ENCODE peak calls at places on chromosomes 6 and 20, in ten cellular contexts. One of them, this sample, is unnamed. For H3K36me3, the result is how much of the 10 kb centered on the place peaks cover.

GRCh38 chr6:150406948-150407347 is 38.1 kb downstream of the IYD start:
- DNase-seq in heart right ventricle: no peak
- DNase-seq in mammary epithelial cell: no peak
- DNase-seq in endothelial cell of umbilical vein: no peak
- DNase-seq in esophagus squamous epithelium: no peak
- DNase-seq in brain microvascular endothelial cell: no peak
- DNase-seq in lung: no peak
- DNase-seq in sigmoid colon: no peak
- DNase-seq in uterus: no peak
- DNase-seq in ovary: no peak
- DNase-seq in this sample: no peak

GRCh38 chr20:36880741-36881250 is 4.9 kb downstream of the TLDC2 start:
- DNase-seq in heart right ventricle: no peak
- DNase-seq in mammary epithelial cell: no peak
- DNase-seq in endothelial cell of umbilical vein: no peak
- DNase-seq in esophagus squamous epithelium: no peak
- DNase-seq in brain microvascular endothelial cell: no peak
- DNase-seq in lung: no peak
- DNase-seq in sigmoid colon: no peak
- DNase-seq in uterus: no peak
- DNase-seq in ovary: no peak
- DNase-seq in this sample: no peak

GRCh38 chr6:138546733-138547185 is 47.5 kb upstream of the NHSL1 start:
- DNase-seq in heart right ventricle: no peak
- DNase-seq in mammary epithelial cell: peak
- DNase-seq in endothelial cell of umbilical vein: peak
- DNase-seq in esophagus squamous epithelium: no peak
- DNase-seq in brain microvascular endothelial cell: peak
- DNase-seq in lung: no peak
- DNase-seq in sigmoid colon: no peak
- DNase-seq in uterus: no peak
- DNase-seq in ovary: no peak
- DNase-seq in this sample: no peak

GRCh38 chr6:34071884-34072379 is 74.0 kb downstream of the GRM4 start:
- DNase-seq in heart right ventricle: no peak
- DNase-seq in mammary epithelial cell: no peak
- DNase-seq in endothelial cell of umbilical vein: peak
- DNase-seq in esophagus squamous epithelium: no peak
- DNase-seq in brain microvascular endothelial cell: no peak
- DNase-seq in lung: no peak
- DNase-seq in sigmoid colon: no peak
- DNase-seq in uterus: no peak
- DNase-seq in ovary: no peak
- DNase-seq in this sample: no peak

GRCh38 chr6:57432919-57433684 is 115.7 kb downstream of the PRIM2 start:
- DNase-seq in heart right ventricle: no peak
- DNase-seq in mammary epithelial cell: no peak
- DNase-seq in endothelial cell of umbilical vein: no peak
- DNase-seq in esophagus squamous epithelium: no peak
- DNase-seq in brain microvascular endothelial cell: no peak
- DNase-seq in lung: no peak
- DNase-seq in sigmoid colon: no peak
- DNase-seq in uterus: no peak
- DNase-seq in ovary: no peak
- DNase-seq in this sample: no peak

GRCh38 chr20:8740265-8740664 is 328.6 kb upstream of the PLCB4 start:
- DNase-seq in heart right ventricle: no peak
- DNase-seq in mammary epithelial cell: no peak
- DNase-seq in endothelial cell of umbilical vein: no peak
- DNase-seq in esophagus squamous epithelium: no peak
- DNase-seq in brain microvascular endothelial cell: no peak
- DNase-seq in lung: no peak
- DNase-seq in sigmoid colon: no peak
- DNase-seq in uterus: no peak
- DNase-seq in ovary: no peak
- DNase-seq in this sample: no peak

GRCh38 chr20:49877254-49877990 is 37.9 kb downstream of the SPATA2 start:
- DNase-seq in heart right ventricle: no peak
- DNase-seq in mammary epithelial cell: no peak
- DNase-seq in endothelial cell of umbilical vein: no peak
- DNase-seq in esophagus squamous epithelium: no peak
- DNase-seq in brain microvascular endothelial cell: no peak
- DNase-seq in lung: no peak
- DNase-seq in sigmoid colon: peak
- DNase-seq in uterus: no peak
- DNase-seq in ovary: no peak
- DNase-seq in this sample: no peak

GRCh38 chr6:96391776-96392175 is 129.8 kb upstream of the UFL1 start:
- DNase-seq in heart right ventricle: no peak
- DNase-seq in mammary epithelial cell: no peak
- DNase-seq in endothelial cell of umbilical vein: no peak
- DNase-seq in esophagus squamous epithelium: no peak
- DNase-seq in brain microvascular endothelial cell: no peak
- DNase-seq in lung: no peak
- DNase-seq in sigmoid colon: no peak
- DNase-seq in uterus: no peak
- DNase-seq in ovary: peak
- DNase-seq in this sample: no peak

GRCh38 chr6:169998457-169998856 is 247.0 kb downstream of the ERMARD start:
- DNase-seq in heart right ventricle: no peak
- DNase-seq in mammary epithelial cell: no peak
- DNase-seq in endothelial cell of umbilical vein: no peak
- DNase-seq in esophagus squamous epithelium: no peak
- DNase-seq in brain microvascular endothelial cell: no peak
- DNase-seq in lung: no peak
- DNase-seq in sigmoid colon: peak
- DNase-seq in uterus: no peak
- DNase-seq in ovary: no peak
- DNase-seq in this sample: no peak

GRCh38 chr6:109853951-109854350 is 124.2 kb upstream of the GPR6 start:
- DNase-seq in heart right ventricle: no peak
- DNase-seq in mammary epithelial cell: no peak
- DNase-seq in endothelial cell of umbilical vein: no peak
- DNase-seq in esophagus squamous epithelium: no peak
- DNase-seq in brain microvascular endothelial cell: no peak
- DNase-seq in lung: no peak
- DNase-seq in sigmoid colon: no peak
- DNase-seq in uterus: no peak
- DNase-seq in ovary: no peak
- DNase-seq in this sample: no peak

GRCh38 chr6:151240036-151240685 is 394 bp downstream of the AKAP12 start:
- DNase-seq in heart right ventricle: peak
- DNase-seq in mammary epithelial cell: peak
- DNase-seq in endothelial cell of umbilical vein: peak
- DNase-seq in esophagus squamous epithelium: no peak
- DNase-seq in brain microvascular endothelial cell: peak
- DNase-seq in lung: peak
- DNase-seq in sigmoid colon: peak
- DNase-seq in uterus: peak
- DNase-seq in ovary: peak
- DNase-seq in this sample: peak

GRCh38 chr6:105536961-105537360 is 134.1 kb upstream of the PREP start:
- DNase-seq in heart right ventricle: no peak
- DNase-seq in mammary epithelial cell: peak
- DNase-seq in endothelial cell of umbilical vein: no peak
- DNase-seq in esophagus squamous epithelium: no peak
- DNase-seq in brain microvascular endothelial cell: no peak
- DNase-seq in lung: no peak
- DNase-seq in sigmoid colon: no peak
- DNase-seq in uterus: no peak
- DNase-seq in ovary: no peak
- DNase-seq in this sample: no peak

GRCh38 chr6:106563614-106564013 is 65.7 kb downstream of the RTN4IP1 start:
- DNase-seq in heart right ventricle: peak
- DNase-seq in mammary epithelial cell: no peak
- DNase-seq in endothelial cell of umbilical vein: no peak
- DNase-seq in esophagus squamous epithelium: no peak
- DNase-seq in brain microvascular endothelial cell: no peak
- DNase-seq in lung: no peak
- DNase-seq in sigmoid colon: no peak
- DNase-seq in uterus: no peak
- DNase-seq in ovary: no peak
- DNase-seq in this sample: no peak

GRCh38 chr6:106558364-106558763 is 70.9 kb downstream of the RTN4IP1 start:
- DNase-seq in heart right ventricle: no peak
- DNase-seq in mammary epithelial cell: no peak
- DNase-seq in endothelial cell of umbilical vein: no peak
- DNase-seq in esophagus squamous epithelium: no peak
- DNase-seq in brain microvascular endothelial cell: no peak
- DNase-seq in lung: no peak
- DNase-seq in sigmoid colon: no peak
- DNase-seq in uterus: no peak
- DNase-seq in ovary: no peak
- DNase-seq in this sample: no peak

GRCh38 chr6:106560966-106561740 is 68.1 kb downstream of the RTN4IP1 start:
- DNase-seq in heart right ventricle: no peak
- DNase-seq in mammary epithelial cell: peak
- DNase-seq in endothelial cell of umbilical vein: no peak
- DNase-seq in esophagus squamous epithelium: no peak
- DNase-seq in brain microvascular endothelial cell: peak
- DNase-seq in lung: no peak
- DNase-seq in sigmoid colon: no peak
- DNase-seq in uterus: no peak
- DNase-seq in ovary: no peak
- DNase-seq in this sample: no peak

GRCh38 chr6:106564476-106564875 is 64.8 kb downstream of the RTN4IP1 start:
- DNase-seq in heart right ventricle: no peak
- DNase-seq in mammary epithelial cell: no peak
- DNase-seq in endothelial cell of umbilical vein: no peak
- DNase-seq in esophagus squamous epithelium: no peak
- DNase-seq in brain microvascular endothelial cell: no peak
- DNase-seq in lung: no peak
- DNase-seq in sigmoid colon: no peak
- DNase-seq in uterus: no peak
- DNase-seq in ovary: no peak
- DNase-seq in this sample: no peak

DNA sequence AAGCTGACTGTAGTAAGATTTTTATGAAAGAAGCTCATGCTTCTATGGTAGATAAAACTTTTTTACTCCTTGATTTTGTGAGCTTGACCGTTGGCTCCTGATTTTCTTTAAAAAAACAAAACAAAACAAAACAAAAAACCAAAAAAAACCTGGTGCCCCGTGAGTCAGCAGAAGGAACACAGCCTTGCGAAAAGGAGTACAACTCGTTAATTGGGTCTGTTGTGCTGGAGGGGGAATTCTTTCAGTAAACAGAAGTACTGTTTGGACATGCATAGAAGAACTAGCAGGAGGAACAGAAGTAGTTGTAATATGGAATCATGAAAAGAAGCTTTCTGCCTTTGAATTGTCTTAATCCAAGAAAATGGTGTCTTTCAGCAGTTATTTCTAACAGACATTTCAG is 67.3 kb downstream of the RTN4IP1 start:
- DNase-seq in heart right ventricle: no peak
- DNase-seq in mammary epithelial cell: peak
- DNase-seq in endothelial cell of umbilical vein: no peak
- DNase-seq in esophagus squamous epithelium: no peak
- DNase-seq in brain microvascular endothelial cell: no peak
- DNase-seq in lung: no peak
- DNase-seq in sigmoid colon: no peak
- DNase-seq in uterus: no peak
- DNase-seq in ovary: no peak
- DNase-seq in this sample: no peak
- H3K36me3 ChIP-seq in heart right ventricle: under half
- H3K36me3 ChIP-seq in mammary epithelial cell: under half
- H3K36me3 ChIP-seq in endothelial cell of umbilical vein: under half
- H3K36me3 ChIP-seq in esophagus squamous epithelium: under half
- H3K36me3 ChIP-seq in brain microvascular endothelial cell: under half
- H3K36me3 ChIP-seq in lung: under half
- H3K36me3 ChIP-seq in sigmoid colon: under half
- H3K36me3 ChIP-seq in uterus: under half
- H3K36me3 ChIP-seq in ovary: under half
- H3K36me3 ChIP-seq in this sample: under half

DNA sequence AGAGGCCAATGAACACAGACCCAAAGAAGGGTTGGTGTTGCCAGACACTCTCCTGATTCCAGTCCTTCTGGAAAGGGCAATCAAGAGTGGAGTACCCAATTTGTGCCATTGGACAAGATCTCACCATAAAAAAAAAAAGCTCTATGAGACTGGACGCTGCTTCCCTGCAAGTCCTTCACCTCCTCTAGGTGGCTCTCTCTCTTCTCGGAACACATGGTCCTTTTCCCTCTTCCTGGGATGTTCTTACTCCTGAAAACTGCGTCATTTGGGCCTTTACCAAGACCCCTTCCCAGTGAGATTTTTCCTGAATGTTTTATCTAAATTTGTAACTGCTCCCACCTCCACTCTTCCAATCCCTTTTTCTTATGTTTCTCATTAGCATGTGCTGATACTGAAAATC is 280.8 kb downstream of the FOXA2 start:
- DNase-seq in heart right ventricle: no peak
- DNase-seq in mammary epithelial cell: no peak
- DNase-seq in endothelial cell of umbilical vein: no peak
- DNase-seq in esophagus squamous epithelium: no peak
- DNase-seq in brain microvascular endothelial cell: no peak
- DNase-seq in lung: no peak
- DNase-seq in sigmoid colon: no peak
- DNase-seq in uterus: no peak
- DNase-seq in ovary: no peak
- DNase-seq in this sample: no peak
- TF ChIP-seq CTCF in heart right ventricle: no peak
- TF ChIP-seq CTCF in mammary epithelial cell: peak
- TF ChIP-seq CTCF in endothelial cell of umbilical vein: no peak
- TF ChIP-seq CTCF in esophagus squamous epithelium: no peak
- TF ChIP-seq CTCF in brain microvascular endothelial cell: no peak
- TF ChIP-seq CTCF in lung: no peak
- TF ChIP-seq CTCF in sigmoid colon: no peak
- TF ChIP-seq CTCF in uterus: no peak
- TF ChIP-seq CTCF in ovary: no peak
- TF ChIP-seq CTCF in this sample: no peak

GRCh38 chr20:62314711-62315302 is 12.0 kb downstream of the ADRM1 start:
- DNase-seq in heart right ventricle: no peak
- DNase-seq in mammary epithelial cell: no peak
- DNase-seq in endothelial cell of umbilical vein: no peak
- DNase-seq in esophagus squamous epithelium: no peak
- DNase-seq in brain microvascular endothelial cell: no peak
- DNase-seq in lung: no peak
- DNase-seq in sigmoid colon: no peak
- DNase-seq in uterus: no peak
- DNase-seq in ovary: no peak
- DNase-seq in this sample: no peak
- H3K36me3 ChIP-seq in heart right ventricle: half or more
- H3K36me3 ChIP-seq in mammary epithelial cell: under half
- H3K36me3 ChIP-seq in endothelial cell of umbilical vein: half or more
- H3K36me3 ChIP-seq in esophagus squamous epithelium: half or more
- H3K36me3 ChIP-seq in brain microvascular endothelial cell: half or more
- H3K36me3 ChIP-seq in lung: under half
- H3K36me3 ChIP-seq in sigmoid colon: half or more
- H3K36me3 ChIP-seq in uterus: under half
- H3K36me3 ChIP-seq in ovary: under half
- H3K36me3 ChIP-seq in this sample: under half

DNA sequence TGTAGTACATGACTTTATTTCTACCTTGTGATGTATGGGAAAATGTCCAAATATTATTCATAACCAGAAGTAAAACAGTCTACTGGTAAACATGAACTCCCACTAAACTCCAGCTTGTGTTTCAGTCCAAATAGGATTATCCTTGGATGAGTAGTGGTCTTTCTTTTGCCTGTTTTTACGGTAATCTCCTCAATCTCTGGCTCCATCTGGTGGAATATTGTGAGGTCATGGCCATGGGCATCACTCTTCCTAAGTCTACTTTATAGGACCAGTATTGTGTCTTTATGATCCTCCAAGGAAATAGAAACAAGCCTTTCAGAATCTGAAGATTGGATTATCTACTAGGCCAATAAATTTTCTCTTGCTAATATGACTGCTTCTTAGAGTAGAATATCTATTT is 505.0 kb downstream of the BMP2 start:
- DNase-seq in heart right ventricle: no peak
- DNase-seq in mammary epithelial cell: no peak
- DNase-seq in endothelial cell of umbilical vein: peak
- DNase-seq in esophagus squamous epithelium: no peak
- DNase-seq in brain microvascular endothelial cell: no peak
- DNase-seq in lung: no peak
- DNase-seq in sigmoid colon: no peak
- DNase-seq in uterus: no peak
- DNase-seq in ovary: no peak
- DNase-seq in this sample: no peak
- TF ChIP-seq CTCF in heart right ventricle: no peak
- TF ChIP-seq CTCF in mammary epithelial cell: peak
- TF ChIP-seq CTCF in endothelial cell of umbilical vein: no peak
- TF ChIP-seq CTCF in esophagus squamous epithelium: no peak
- TF ChIP-seq CTCF in brain microvascular endothelial cell: peak
- TF ChIP-seq CTCF in lung: no peak
- TF ChIP-seq CTCF in sigmoid colon: no peak
- TF ChIP-seq CTCF in uterus: no peak
- TF ChIP-seq CTCF in ovary: no peak
- TF ChIP-seq CTCF in this sample: no peak

This sample was measured in PC-9.